ENCODE peak calls at places on chromosomes 11 and 22, in five cellular contexts. M, T, C, V and I are unnamed samples. For H3K4me1, the result is how much of the 10 kb centered on the place peaks cover.

GRCh38 chr11:27471588-27472397 is 797 bp downstream of the LGR4 start:
- DNase-seq in M (peak), T (no peak), C (no peak), V (peak), I (peak)

GRCh38 chr11:2998073-2998850 is 6.1 kb upstream of the NAP1L4 start:
- DNase-seq in M (no peak), T (no peak), C (no peak), V (no peak), I (peak)

GRCh38 chr11:57094206-57094940 is 87.4 kb upstream of the LRRC55 start:
- DNase-seq in M (no peak), T (no peak), C (no peak), V (no peak), I (no peak)

GRCh38 chr11:112518371-112518770 is 257.7 kb upstream of the PLET1 start:
- DNase-seq in M (no peak), T (no peak), C (no peak), V (no peak), I (no peak)

GRCh38 chr22:27435839-27436581 is 365.5 kb downstream of the MN1 start:
- DNase-seq in M (peak), T (peak), C (no peak), V (peak), I (no peak)

GRCh38 chr11:31387379-31387778 is 17.7 kb downstream of the DNAJC24 start:
- DNase-seq in M (no peak), T (no peak), C (no peak), V (no peak), I (no peak)

GRCh38 chr22:50678218-50678650 is 5.6 kb downstream of the SHANK3 start:
- DNase-seq in M (no peak), T (peak), C (no peak), V (no peak), I (no peak)

GRCh38 chr11:8267831-8268529 is 4.3 kb upstream of the LMO1 start:
- DNase-seq in M (no peak), T (no peak), C (no peak), V (no peak), I (no peak)

GRCh38 chr11:5624489-5625278 is at the start of gene TRIM34:
- DNase-seq in M (peak), T (peak), C (no peak), V (no peak), I (no peak)

GRCh38 chr11:77068461-77069335 is 1.9 kb downstream of the CAPN5 start:
- DNase-seq in M (no peak), T (no peak), C (no peak), V (no peak), I (peak)

GRCh38 chr11:103091441-103091809 is 535 bp downstream of the DCUN1D5 start:
- DNase-seq in M (no peak), T (no peak), C (no peak), V (peak), I (no peak)

GRCh38 chr11:1073261-1073724 is 1.4 kb upstream of the MUC2 start:
- DNase-seq in M (peak), T (no peak), C (peak), V (peak), I (peak)

GRCh38 chr11:82981852-82982251 is 80.3 kb downstream of the DDIAS start:
- DNase-seq in M (no peak), T (no peak), C (no peak), V (no peak), I (no peak)

GRCh38 chr11:57641011-57641410 is 8.7 kb downstream of the YPEL4 start:
- DNase-seq in M (no peak), T (no peak), C (no peak), V (no peak), I (no peak)

GRCh38 chr11:75717608-75718403 is at the start of gene MOGAT2:
- DNase-seq in M (no peak), T (peak), C (no peak), V (no peak), I (no peak)

GRCh38 chr11:114296190-114296978 is at the start of gene NNMT:
- DNase-seq in M (peak), T (peak), C (no peak), V (peak), I (peak)

GRCh38 chr11:15073361-15074205 is at the start of gene CALCB:
- DNase-seq in M (no peak), T (no peak), C (no peak), V (no peak), I (no peak)

GRCh38 chr22:42180349-42180842 is 49.8 kb upstream of the CYP2D6 start:
- DNase-seq in M (peak), T (peak), C (no peak), V (no peak), I (peak)

GRCh38 chr11:102545701-102546100 is 15.2 kb upstream of the MMP7 start:
- DNase-seq in M (no peak), T (no peak), C (no peak), V (no peak), I (no peak)

GRCh38 chr11:40203606-40204005 is 1255.8 kb downstream of the LRRC4C start:
- DNase-seq in M (no peak), T (no peak), C (no peak), V (no peak), I (no peak)

GRCh38 chr11:43419460-43419859 is 60.7 kb downstream of the TTC17 start:
- DNase-seq in M (no peak), T (no peak), C (peak), V (no peak), I (no peak)

GRCh38 chr22:36768616-36769015 is 7.3 kb downstream of the IFT27 start:
- DNase-seq in M (no peak), T (no peak), C (no peak), V (no peak), I (peak)

GRCh38 chr11:117627259-117627658 is 169.8 kb downstream of the DSCAML1 start:
- DNase-seq in M (no peak), T (no peak), C (no peak), V (no peak), I (no peak)

GRCh38 chr11:877565-877964 is 33.0 kb downstream of the CHID1 start:
- DNase-seq in M (no peak), T (no peak), C (peak), V (no peak), I (no peak)

GRCh38 chr22:28051787-28052356 is 132.8 kb upstream of the PITPNB start:
- DNase-seq in M (peak), T (peak), C (peak), V (peak), I (no peak)

GRCh38 chr11:78256962-78257361 is 68.2 kb downstream of the USP35 start:
- DNase-seq in M (peak), T (peak), C (no peak), V (peak), I (no peak)

GRCh38 chr11:131002145-131002544 is 85.9 kb upstream of the SNX19 start:
- DNase-seq in M (no peak), T (no peak), C (no peak), V (no peak), I (no peak)

GRCh38 chr22:33853200-33854097 is 66.8 kb downstream of the LARGE1 start:
- DNase-seq in M (peak), T (peak), C (no peak), V (peak), I (peak)

GRCh38 chr11:86177319-86177718 is 67.2 kb upstream of the EED start:
- DNase-seq in M (no peak), T (no peak), C (no peak), V (no peak), I (no peak)

GRCh38 chr11:102345923-102346322 is 1.1 kb upstream of the BIRC2 start:
- DNase-seq in M (no peak), T (no peak), C (peak), V (no peak), I (no peak)

GRCh38 chr11:45777127-45777969 is 27.6 kb upstream of the SLC35C1 start:
- DNase-seq in M (no peak), T (no peak), C (no peak), V (no peak), I (no peak)

GRCh38 chr11:66004186-66004585 is 1.9 kb downstream of the BANF1 start:
- DNase-seq in M (no peak), T (no peak), C (no peak), V (no peak), I (no peak)

GRCh38 chr11:121328967-121329653 is 36.5 kb downstream of the SC5D start:
- DNase-seq in M (no peak), T (no peak), C (no peak), V (no peak), I (no peak)

GRCh38 chr11:24734742-24735141 is 237.9 kb downstream of the LUZP2 start:
- DNase-seq in M (no peak), T (no peak), C (no peak), V (no peak), I (no peak)

GRCh38 chr11:72789493-72790131 is 4.2 kb downstream of the STARD10 start:
- DNase-seq in M (no peak), T (no peak), C (no peak), V (peak), I (no peak)

GRCh38 chr11:22624742-22625447 is 728 bp downstream of the FANCF start:
- DNase-seq in M (peak), T (peak), C (peak), V (peak), I (peak)

GRCh38 chr11:127226376-127226775 is 225.8 kb upstream of the KIRREL3 start:
- DNase-seq in M (no peak), T (no peak), C (no peak), V (no peak), I (no peak)

GRCh38 chr11:112345708-112346107 is 85.0 kb upstream of the PLET1 start:
- DNase-seq in M (no peak), T (no peak), C (no peak), V (no peak), I (no peak)

GRCh38 chr11:104700609-104701008 is 197.7 kb downstream of the CASP12 start:
- DNase-seq in M (no peak), T (no peak), C (no peak), V (no peak), I (no peak)

GRCh38 chr11:28342704-28343103 is 234.5 kb downstream of the METTL15 start:
- DNase-seq in M (no peak), T (no peak), C (no peak), V (no peak), I (no peak)

DNA sequence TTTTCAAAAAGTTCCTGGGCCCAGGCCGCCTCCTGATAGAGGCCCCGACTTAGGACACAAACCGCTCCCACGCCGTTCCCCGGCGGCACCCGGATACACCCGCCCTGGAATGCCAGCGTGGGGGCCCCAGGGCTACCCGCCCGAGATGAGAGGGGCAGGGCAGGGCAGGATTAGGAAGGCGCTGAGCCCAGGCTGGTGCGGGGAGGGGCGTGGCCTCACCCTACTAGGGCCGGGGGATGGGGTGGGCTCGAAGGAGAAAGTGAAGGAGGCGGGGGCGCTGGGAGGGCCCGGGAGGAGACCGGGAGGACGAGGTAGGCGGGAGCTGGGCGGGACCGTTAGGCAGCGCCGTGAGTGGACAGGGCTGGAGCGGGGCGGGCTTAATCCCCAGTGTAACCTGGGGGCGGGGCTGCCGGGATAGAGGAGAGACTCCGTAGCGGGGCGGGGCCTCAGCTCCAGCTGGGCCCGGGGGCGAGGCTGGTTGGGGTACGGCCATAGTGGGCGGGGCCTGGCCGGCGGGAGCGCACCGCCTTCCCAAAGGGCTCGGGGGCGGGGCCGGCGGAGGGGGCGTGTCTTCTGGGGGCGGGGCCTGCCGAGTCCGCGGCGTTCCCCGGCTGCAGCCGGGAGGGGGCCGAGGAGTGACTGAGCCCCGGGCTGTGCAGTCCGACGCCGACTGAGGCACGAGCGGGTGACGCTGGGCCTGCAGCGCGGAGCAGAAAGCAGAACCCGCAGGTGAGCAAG is at the start of gene CD82:
- DNase-seq in M (peak), T (peak), C (peak), V (peak), I (peak)
- H3K4me1 ChIP-seq in M (half or more), T (half or more), C (under half), V (under half), I (under half)

GRCh38 chr22:46379301-46379930 is 43.9 kb downstream of the TRMU start:
- DNase-seq in M (no peak), T (no peak), C (no peak), V (no peak), I (no peak)
- H3K27ac ChIP-seq in M (no peak), T (no peak), C (no peak), V (no peak), I (no peak)

GRCh38 chr11:12186683-12187082 is 76.3 kb downstream of the MICAL2 start:
- DNase-seq in M (no peak), T (no peak), C (no peak), V (no peak), I (no peak)
- H3K4me1 ChIP-seq in M (half or more), T (half or more), C (half or more), V (under half), I (under half)

GRCh38 chr11:74464746-74465145 is 2.6 kb downstream of the KCNE3 start:
- DNase-seq in M (no peak), T (no peak), C (no peak), V (no peak), I (no peak)
- H3K27ac ChIP-seq in M (no peak), T (no peak), C (no peak), V (no peak), I (no peak)

GRCh38 chr11:35157814-35158213 is 18.8 kb downstream of the CD44 start:
- DNase-seq in M (no peak), T (no peak), C (no peak), V (no peak), I (no peak)
- H3K4me1 ChIP-seq in M (under half), T (under half), C (half or more), V (under half), I (under half)

DNA sequence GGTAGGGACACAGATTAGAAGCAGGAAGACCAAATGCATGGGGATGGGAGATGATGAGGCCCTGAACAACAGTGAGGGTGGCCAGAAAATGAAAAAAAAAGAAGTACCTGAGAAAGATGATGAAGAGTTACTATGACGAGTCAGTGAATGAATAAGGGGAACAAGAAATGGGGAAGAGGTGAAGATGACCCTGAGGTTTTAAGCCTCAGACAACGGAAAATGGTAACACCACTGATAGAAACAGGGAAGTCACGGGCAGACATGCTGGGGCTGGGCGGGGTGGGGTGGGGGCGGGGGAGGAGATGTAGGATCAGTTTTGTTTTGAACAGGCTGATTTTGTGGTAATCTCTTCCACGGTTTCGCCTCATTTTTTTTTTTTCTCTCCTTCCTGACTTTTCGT is 205.1 kb upstream of the CADM1 start:
- DNase-seq in M (no peak), T (no peak), C (no peak), V (no peak), I (no peak)
- H3K27ac ChIP-seq in M (no peak), T (no peak), C (no peak), V (no peak), I (no peak)

GRCh38 chr11:69965821-69966582 is 112.1 kb upstream of the ANO1 start:
- DNase-seq in M (no peak), T (no peak), C (no peak), V (no peak), I (no peak)

GRCh38 chr11:69966910-69967309 is 111.2 kb upstream of the ANO1 start:
- DNase-seq in M (no peak), T (no peak), C (no peak), V (no peak), I (no peak)

GRCh38 chr11:69968407-69969347 is 109.4 kb upstream of the ANO1 start:
- DNase-seq in M (no peak), T (no peak), C (no peak), V (peak), I (no peak)

GRCh38 chr11:69966583-69966835 is 111.6 kb upstream of the ANO1 start:
- DNase-seq in M (no peak), T (no peak), C (no peak), V (no peak), I (no peak)

GRCh38 chr11:69967484-69967883 is 110.6 kb upstream of the ANO1 start:
- DNase-seq in M (no peak), T (no peak), C (no peak), V (no peak), I (no peak)
- H3K4me1 ChIP-seq in M (under half), T (under half), C (under half), V (under half), I (under half)

GRCh38 chr11:96311120-96311568 is 31.9 kb downstream of the MAML2 start:
- DNase-seq in M (no peak), T (no peak), C (no peak), V (no peak), I (no peak)
- H3K27ac ChIP-seq in M (peak), T (peak), C (no peak), V (peak), I (peak)

GRCh38 chr22:31244943-31245451 is 32.9 kb downstream of the LIMK2 start:
- DNase-seq in M (no peak), T (no peak), C (no peak), V (no peak), I (no peak)
- H3K4me1 ChIP-seq in M (under half), T (under half), C (half or more), V (under half), I (under half)

DNA sequence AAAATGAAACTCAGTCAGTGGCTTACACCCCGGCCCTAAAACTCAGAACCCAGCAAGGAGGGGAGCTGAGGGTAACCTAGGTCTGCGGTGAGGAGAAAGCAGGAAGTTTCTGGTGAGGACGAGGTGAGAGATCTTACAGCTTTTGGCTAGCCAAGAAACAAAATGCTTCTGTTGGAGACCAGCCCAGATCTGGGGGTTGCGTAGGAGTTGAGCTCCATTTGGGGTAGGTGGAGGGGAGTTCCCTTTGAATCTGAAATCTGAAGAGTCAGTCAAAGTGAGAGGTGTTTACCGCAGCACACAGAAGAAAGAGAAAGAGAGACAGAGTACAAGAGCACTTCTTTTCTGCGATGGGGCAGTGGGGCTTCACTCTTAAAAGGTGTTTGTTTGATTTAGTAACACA is 29.6 kb downstream of the EHF start:
- DNase-seq in M (no peak), T (no peak), C (no peak), V (no peak), I (peak)
- H3K27ac ChIP-seq in M (no peak), T (no peak), C (peak), V (no peak), I (peak)